ENCODE peak calls at places on chromosome 10, in four cellular contexts. T is IMR-90, C is GM12878, N is K562. S is an unnamed sample.
A peak's percentile ranks its signal among the peaks of the same experiment; 100 is the strongest.

GRCh38 chr10:93753621-93754250 is 4.0 kb upstream of the LGI1 start:
- DNase-seq in T (no peak), N (no peak), C (no peak), S (no peak)

GRCh38 chr10:19043431-19043830 is 5.2 kb upstream of the MALRD1 start:
- DNase-seq in C (no peak), N (no peak), T (no peak), S (no peak)

GRCh38 chr10:105585753-105586152 is 944.7 kb downstream of the SORCS3 start:
- DNase-seq in T (peak; percentile 82), C (no peak), N (no peak), S (no peak)

GRCh38 chr10:15703944-15704580 is 15.7 kb downstream of the ITGA8 start:
- DNase-seq in T (no peak), C (no peak), N (no peak), S (no peak)

GRCh38 chr10:34954142-34954541 is 136.0 kb downstream of the CUL2 start:
- DNase-seq in T (no peak), C (no peak), N (no peak), S (no peak)

GRCh38 chr10:52420656-52421055 is 106.6 kb downstream of the DKK1 start:
- DNase-seq in C (no peak), T (no peak), N (no peak), S (peak; percentile 25)

GRCh38 chr10:106327747-106328146 is 836.8 kb downstream of the SORCS1 start:
- DNase-seq in N (no peak), C (no peak), T (no peak), S (no peak)

GRCh38 chr10:14952851-14953451 is 945 bp downstream of the DCLRE1C start:
- DNase-seq in N (no peak), C (no peak), T (peak; percentile 16), S (no peak)

GRCh38 chr10:2734691-2735090 is 332.7 kb upstream of the PFKP start:
- DNase-seq in T (no peak), C (no peak), N (no peak), S (no peak)

GRCh38 chr10:47036771-47037170 is 125.5 kb downstream of the PTPN20 start:
- DNase-seq in T (no peak), N (no peak), C (no peak), S (no peak)

GRCh38 chr10:88828310-88828709 is 23.3 kb downstream of the ANKRD22 start:
- DNase-seq in N (no peak), T (peak; percentile 38), C (no peak), S (no peak)

GRCh38 chr10:36026656-36027390 is 384.7 kb upstream of the FZD8 start:
- DNase-seq in C (no peak), T (no peak), N (no peak), S (no peak)

GRCh38 chr10:102629661-102630614 is 14.3 kb upstream of the TRIM8 start:
- DNase-seq in N (no peak), C (no peak), T (peak; percentile 91), S (peak; percentile 32)

GRCh38 chr10:122639801-122640200 is 59.8 kb downstream of the C10orf120 start:
- DNase-seq in C (no peak), N (no peak), T (no peak), S (no peak)

GRCh38 chr10:6058677-6059475 is 3.3 kb downstream of the IL2RA start:
- DNase-seq in C (no peak), N (no peak), T (no peak), S (no peak)

GRCh38 chr10:106504536-106504935 is 660.0 kb downstream of the SORCS1 start:
- DNase-seq in C (no peak), N (no peak), T (no peak), S (no peak)

GRCh38 chr10:7666253-7667023 is at the start of gene ITIH5:
- DNase-seq in T (no peak), C (no peak), N (peak; percentile 47), S (no peak)

GRCh38 chr10:115921795-115922194 is 351.2 kb downstream of the GFRA1 start:
- DNase-seq in N (no peak), C (no peak), T (peak; percentile 19), S (peak; percentile 17)

GRCh38 chr10:56586391-56586790 is 225.3 kb upstream of the ZWINT start:
- DNase-seq in C (no peak), T (no peak), N (no peak), S (no peak)

GRCh38 chr10:124414077-124414476 is 4.6 kb downstream of the OAT start:
- DNase-seq in T (peak; percentile 30), N (no peak), C (no peak), S (no peak)
- TF ChIP-seq USF2 in T (no peak), N (no peak), C (no peak), S (no peak)

DNA sequence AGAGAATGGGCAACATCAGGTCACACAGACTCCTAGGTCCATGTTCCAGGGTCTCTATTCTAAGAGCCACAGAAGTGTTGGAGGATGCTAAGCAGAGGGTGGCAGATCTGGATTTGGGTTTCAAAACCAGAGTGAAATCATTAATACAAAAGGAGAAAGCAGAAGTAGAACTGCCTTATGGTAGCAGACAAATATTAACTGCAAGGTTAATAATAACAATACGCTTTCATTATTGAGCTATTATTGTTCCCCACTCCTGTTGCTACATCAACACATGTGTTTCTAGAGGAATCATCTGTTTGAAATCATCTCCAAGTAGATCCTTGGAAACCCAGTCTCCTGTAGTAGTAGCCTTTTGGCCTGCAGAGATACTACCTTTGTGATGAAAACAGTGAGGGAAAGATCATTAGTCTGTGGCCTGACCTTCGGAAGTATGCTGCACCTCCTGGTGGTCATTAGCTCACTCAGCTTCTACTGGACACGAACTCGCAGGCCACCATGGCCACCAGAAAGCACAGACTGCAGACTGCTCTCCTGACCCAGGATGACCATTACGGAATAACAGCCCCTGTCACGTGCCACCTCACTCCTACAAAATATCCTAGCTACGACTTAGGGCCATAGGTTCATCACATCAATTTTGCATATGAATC is 84.6 kb downstream of the XPNPEP1 start:
- DNase-seq in T (no peak), C (no peak), N (no peak), S (peak; percentile 14)
- TF ChIP-seq ELK1 in T (no peak), C (no peak), N (no peak), S (no peak)

GRCh38 chr10:43057231-43057711 is 19.6 kb upstream of the RET start:
- DNase-seq in N (no peak), C (no peak), T (no peak), S (no peak)
- TF ChIP-seq USF2 in N (no peak), C (no peak), T (no peak), S (no peak)

DNA sequence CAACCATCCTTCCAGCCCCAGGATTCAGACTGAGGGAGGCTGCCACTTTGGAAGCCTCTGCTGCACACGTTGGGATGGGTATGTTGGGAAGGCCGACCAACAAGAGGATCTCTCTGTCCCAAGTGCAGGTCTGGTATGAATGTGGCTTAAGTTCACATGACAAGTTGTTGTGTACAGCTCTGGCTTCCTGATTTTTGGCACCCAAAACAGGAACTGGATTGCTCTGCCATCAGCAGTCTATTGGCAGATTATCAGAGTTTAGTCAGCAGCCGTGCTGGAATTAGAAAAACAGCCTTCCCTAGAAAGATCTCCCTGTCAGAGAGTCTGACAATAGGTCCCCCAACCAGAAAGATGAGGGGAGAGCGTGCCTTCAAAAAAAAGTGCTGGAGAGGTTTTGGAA is 66.9 kb downstream of the GOLGA7B start:
- DNase-seq in T (no peak), C (no peak), N (no peak), S (no peak)
- TF ChIP-seq ELK1 in T (no peak), C (no peak), N (no peak), S (no peak)

GRCh38 chr10:101563007-101563406 is 25.1 kb downstream of the POLL start:
- DNase-seq in C (no peak), N (no peak), T (no peak), S (no peak)
- TF ChIP-seq USF2 in C (no peak), N (no peak), T (no peak), S (no peak)

DNA sequence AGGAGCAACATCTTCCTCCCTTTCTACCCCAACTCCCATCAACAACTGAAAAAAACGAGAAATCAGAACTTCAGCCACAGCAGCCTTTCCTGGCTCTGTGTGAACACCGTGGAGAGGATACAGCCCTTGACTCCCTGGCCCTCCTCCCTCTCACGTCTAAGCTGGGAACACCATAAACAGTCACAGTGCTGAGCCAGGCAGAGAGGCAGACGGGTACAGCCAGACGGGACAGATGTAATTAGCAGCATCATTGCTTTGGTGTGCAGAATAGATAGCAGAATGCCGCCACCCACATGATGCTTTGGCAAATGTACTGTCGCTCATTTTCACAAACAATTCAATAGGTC is 63.5 kb downstream of the RGS10 start:
- DNase-seq in C (no peak), N (no peak), T (no peak), S (no peak)
- TF ChIP-seq ELK1 in C (no peak), N (no peak), T (no peak), S (no peak)

GRCh38 chr10:73910401-73910763 is 550 bp upstream of the PLAU start:
- DNase-seq in T (peak; percentile 43), C (no peak), N (peak; percentile 43), S (peak; percentile 48)
- TF ChIP-seq USF2 in T (no peak), C (no peak), N (no peak), S (no peak)

DNA sequence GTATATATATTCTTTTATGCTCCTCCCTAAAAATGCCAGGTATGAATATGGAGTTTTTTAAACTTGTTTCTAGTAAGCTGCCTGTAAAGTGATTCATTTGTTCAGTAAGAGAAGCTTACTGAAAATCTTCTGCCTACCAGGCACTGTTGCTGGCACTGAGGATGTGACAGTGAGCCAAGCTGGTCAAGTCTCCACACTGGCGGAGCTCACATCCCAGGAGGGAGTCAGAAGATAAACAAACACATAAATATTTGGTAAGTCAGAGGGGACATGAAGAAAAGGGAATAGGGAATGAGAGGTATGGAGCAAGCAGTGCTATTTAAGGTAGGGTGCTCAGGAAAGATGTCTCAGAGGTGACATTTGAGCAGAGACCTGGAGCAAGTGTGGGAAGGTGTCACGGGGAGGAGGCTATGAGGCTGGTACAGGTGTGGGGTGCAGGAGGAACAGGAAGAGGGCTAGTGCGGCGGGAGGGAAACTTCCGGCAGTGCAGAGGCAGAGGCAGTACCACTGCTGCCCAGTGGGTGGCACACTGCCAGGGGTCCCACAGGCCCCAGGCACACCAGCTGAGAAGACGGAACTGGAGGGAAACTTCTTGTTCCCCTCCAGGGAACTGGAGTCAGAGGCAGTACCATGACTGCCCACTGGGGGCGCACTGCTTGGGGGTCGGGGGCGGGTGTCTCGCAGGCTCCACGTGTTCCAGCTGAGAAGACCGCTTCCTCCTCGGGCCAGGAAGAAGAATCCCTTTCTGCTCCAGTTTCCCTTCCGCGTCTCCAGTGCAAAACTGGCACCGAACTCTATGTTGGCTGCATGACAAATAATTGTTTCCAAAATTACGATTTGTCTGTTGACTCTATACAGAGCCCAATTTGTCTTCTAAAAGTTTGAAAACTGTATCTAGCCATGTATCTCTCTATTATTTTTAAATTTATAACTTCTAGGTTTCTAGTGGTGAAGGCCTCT is 161.0 kb downstream of the TEX36 start:
- DNase-seq in T (no peak), N (peak; percentile 63), C (no peak), S (peak; percentile 35)
- TF ChIP-seq ELK1 in T (no peak), N (no peak), C (no peak), S (no peak)

DNA sequence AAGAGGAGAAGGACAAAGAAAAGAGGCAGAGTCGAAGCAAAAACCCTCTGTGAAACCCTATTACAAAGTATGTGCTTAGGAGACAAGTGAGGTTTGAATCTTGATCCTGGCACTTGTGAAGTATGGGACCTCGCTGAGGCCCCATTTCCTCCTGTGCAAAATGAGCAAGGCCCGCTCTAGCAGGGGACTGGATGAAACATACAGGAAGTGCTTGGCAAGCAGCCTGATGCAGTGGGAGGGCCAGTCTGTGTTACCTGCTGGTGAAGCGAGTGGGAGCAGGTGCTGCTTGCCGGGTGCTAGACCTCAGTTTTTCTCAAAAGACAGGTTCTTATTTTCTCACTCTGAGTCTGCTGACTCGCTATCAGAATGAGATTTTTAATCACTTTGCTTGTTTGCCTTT is 150.4 kb downstream of the JCAD start:
- DNase-seq in N (no peak), C (no peak), T (no peak), S (no peak)
- TF ChIP-seq USF2 in N (no peak), C (no peak), T (no peak), S (no peak)

S was measured in A549.